ENCODE peak calls at places on chromosomes 13 and 19, in nine cellular contexts. One of them, this sample, is unnamed.

GRCh38 chr13:34719060-34719875 is 222.8 kb upstream of the NBEA start:
- DNase-seq in tibial nerve: no peak
- DNase-seq in Peyer's patch: no peak
- DNase-seq in thoracic aorta: no peak
- DNase-seq in IMR-90: no peak
- DNase-seq in fibroblast of lung: no peak
- DNase-seq in tibial artery: no peak
- DNase-seq in cardiac muscle cell: no peak
- DNase-seq in heart right ventricle: no peak
- DNase-seq in this sample: no peak

GRCh38 chr19:38741670-38742069 is 2.6 kb downstream of the CAPN12 start:
- DNase-seq in tibial nerve: no peak
- DNase-seq in Peyer's patch: no peak
- DNase-seq in thoracic aorta: no peak
- DNase-seq in IMR-90: no peak
- DNase-seq in fibroblast of lung: no peak
- DNase-seq in tibial artery: no peak
- DNase-seq in cardiac muscle cell: no peak
- DNase-seq in heart right ventricle: no peak
- DNase-seq in this sample: no peak

GRCh38 chr13:79648191-79648590 is 167.2 kb downstream of the NDFIP2 start:
- DNase-seq in tibial nerve: no peak
- DNase-seq in Peyer's patch: no peak
- DNase-seq in thoracic aorta: no peak
- DNase-seq in IMR-90: no peak
- DNase-seq in fibroblast of lung: no peak
- DNase-seq in tibial artery: no peak
- DNase-seq in cardiac muscle cell: no peak
- DNase-seq in heart right ventricle: no peak
- DNase-seq in this sample: no peak

GRCh38 chr19:33293255-33294057 is 8.9 kb downstream of the CEBPA start:
- DNase-seq in tibial nerve: no peak
- DNase-seq in Peyer's patch: peak
- DNase-seq in thoracic aorta: no peak
- DNase-seq in IMR-90: peak
- DNase-seq in fibroblast of lung: peak
- DNase-seq in tibial artery: no peak
- DNase-seq in cardiac muscle cell: peak
- DNase-seq in heart right ventricle: no peak
- DNase-seq in this sample: peak

GRCh38 chr13:27797228-27797624 is 4.9 kb downstream of the GSX1 start:
- DNase-seq in tibial nerve: no peak
- DNase-seq in Peyer's patch: no peak
- DNase-seq in thoracic aorta: no peak
- DNase-seq in IMR-90: peak
- DNase-seq in fibroblast of lung: peak
- DNase-seq in tibial artery: no peak
- DNase-seq in cardiac muscle cell: peak
- DNase-seq in heart right ventricle: no peak
- DNase-seq in this sample: peak

GRCh38 chr13:52650731-52651130 is 1.9 kb upstream of the SUGT1 start:
- DNase-seq in tibial nerve: no peak
- DNase-seq in Peyer's patch: no peak
- DNase-seq in thoracic aorta: no peak
- DNase-seq in IMR-90: no peak
- DNase-seq in fibroblast of lung: no peak
- DNase-seq in tibial artery: no peak
- DNase-seq in cardiac muscle cell: no peak
- DNase-seq in heart right ventricle: no peak
- DNase-seq in this sample: no peak

GRCh38 chr19:34831714-34832113 is 58.7 kb upstream of the ZNF599 start:
- DNase-seq in tibial nerve: no peak
- DNase-seq in Peyer's patch: no peak
- DNase-seq in thoracic aorta: no peak
- DNase-seq in IMR-90: no peak
- DNase-seq in fibroblast of lung: no peak
- DNase-seq in tibial artery: no peak
- DNase-seq in cardiac muscle cell: no peak
- DNase-seq in heart right ventricle: no peak
- DNase-seq in this sample: no peak

GRCh38 chr19:29523568-29523967 is 2.2 kb upstream of the VSTM2B start:
- DNase-seq in tibial nerve: no peak
- DNase-seq in Peyer's patch: no peak
- DNase-seq in thoracic aorta: no peak
- DNase-seq in IMR-90: no peak
- DNase-seq in fibroblast of lung: no peak
- DNase-seq in tibial artery: no peak
- DNase-seq in cardiac muscle cell: no peak
- DNase-seq in heart right ventricle: no peak
- DNase-seq in this sample: no peak

GRCh38 chr13:34502011-34502410 is 440.1 kb upstream of the NBEA start:
- DNase-seq in tibial nerve: no peak
- DNase-seq in Peyer's patch: no peak
- DNase-seq in thoracic aorta: no peak
- DNase-seq in IMR-90: no peak
- DNase-seq in fibroblast of lung: no peak
- DNase-seq in tibial artery: no peak
- DNase-seq in cardiac muscle cell: no peak
- DNase-seq in heart right ventricle: no peak
- DNase-seq in this sample: no peak

GRCh38 chr13:31927219-31927653 is 104.3 kb upstream of the FRY start:
- DNase-seq in tibial nerve: no peak
- DNase-seq in Peyer's patch: no peak
- DNase-seq in thoracic aorta: no peak
- DNase-seq in IMR-90: no peak
- DNase-seq in fibroblast of lung: no peak
- DNase-seq in tibial artery: no peak
- DNase-seq in cardiac muscle cell: no peak
- DNase-seq in heart right ventricle: no peak
- DNase-seq in this sample: no peak

GRCh38 chr13:93169980-93170379 is 56.6 kb upstream of the GPC6 start:
- DNase-seq in tibial nerve: no peak
- DNase-seq in Peyer's patch: no peak
- DNase-seq in thoracic aorta: no peak
- DNase-seq in IMR-90: peak
- DNase-seq in fibroblast of lung: peak
- DNase-seq in tibial artery: no peak
- DNase-seq in cardiac muscle cell: peak
- DNase-seq in heart right ventricle: no peak
- DNase-seq in this sample: peak

GRCh38 chr13:97005631-97006262 is 11.5 kb upstream of the OXGR1 start:
- DNase-seq in tibial nerve: no peak
- DNase-seq in Peyer's patch: no peak
- DNase-seq in thoracic aorta: no peak
- DNase-seq in IMR-90: peak
- DNase-seq in fibroblast of lung: peak
- DNase-seq in tibial artery: no peak
- DNase-seq in cardiac muscle cell: peak
- DNase-seq in heart right ventricle: no peak
- DNase-seq in this sample: peak

GRCh38 chr13:69194130-69194529 is 913.5 kb upstream of the ATXN8OS start:
- DNase-seq in tibial nerve: no peak
- DNase-seq in Peyer's patch: no peak
- DNase-seq in thoracic aorta: no peak
- DNase-seq in IMR-90: no peak
- DNase-seq in fibroblast of lung: no peak
- DNase-seq in tibial artery: no peak
- DNase-seq in cardiac muscle cell: no peak
- DNase-seq in heart right ventricle: no peak
- DNase-seq in this sample: no peak

GRCh38 chr13:46544208-46544607 is 8.8 kb upstream of the LRCH1 start:
- DNase-seq in tibial nerve: no peak
- DNase-seq in Peyer's patch: no peak
- DNase-seq in thoracic aorta: no peak
- DNase-seq in IMR-90: no peak
- DNase-seq in fibroblast of lung: no peak
- DNase-seq in tibial artery: no peak
- DNase-seq in cardiac muscle cell: no peak
- DNase-seq in heart right ventricle: no peak
- DNase-seq in this sample: no peak

GRCh38 chr19:37513397-37513796 is 6.7 kb downstream of the ZNF793 start:
- DNase-seq in tibial nerve: no peak
- DNase-seq in Peyer's patch: no peak
- DNase-seq in thoracic aorta: no peak
- DNase-seq in IMR-90: no peak
- DNase-seq in fibroblast of lung: no peak
- DNase-seq in tibial artery: no peak
- DNase-seq in cardiac muscle cell: peak
- DNase-seq in heart right ventricle: no peak
- DNase-seq in this sample: no peak

GRCh38 chr13:50080158-50080855 is 65.1 kb downstream of the KCNRG start:
- DNase-seq in tibial nerve: peak
- DNase-seq in Peyer's patch: peak
- DNase-seq in thoracic aorta: no peak
- DNase-seq in IMR-90: peak
- DNase-seq in fibroblast of lung: peak
- DNase-seq in tibial artery: peak
- DNase-seq in cardiac muscle cell: peak
- DNase-seq in heart right ventricle: no peak
- DNase-seq in this sample: no peak

GRCh38 chr13:48449656-48450055 is 36.7 kb upstream of the LPAR6 start:
- DNase-seq in tibial nerve: no peak
- DNase-seq in Peyer's patch: no peak
- DNase-seq in thoracic aorta: no peak
- DNase-seq in IMR-90: peak
- DNase-seq in fibroblast of lung: peak
- DNase-seq in tibial artery: no peak
- DNase-seq in cardiac muscle cell: no peak
- DNase-seq in heart right ventricle: no peak
- DNase-seq in this sample: no peak

GRCh38 chr13:26929971-26930730 is 169.6 kb upstream of the GPR12 start:
- DNase-seq in tibial nerve: peak
- DNase-seq in Peyer's patch: peak
- DNase-seq in thoracic aorta: no peak
- DNase-seq in IMR-90: peak
- DNase-seq in fibroblast of lung: peak
- DNase-seq in tibial artery: peak
- DNase-seq in cardiac muscle cell: peak
- DNase-seq in heart right ventricle: peak
- DNase-seq in this sample: peak

GRCh38 chr13:27172495-27172842 is 858 bp upstream of the USP12 start:
- DNase-seq in tibial nerve: peak
- DNase-seq in Peyer's patch: no peak
- DNase-seq in thoracic aorta: no peak
- DNase-seq in IMR-90: peak
- DNase-seq in fibroblast of lung: no peak
- DNase-seq in tibial artery: no peak
- DNase-seq in cardiac muscle cell: no peak
- DNase-seq in heart right ventricle: no peak
- DNase-seq in this sample: peak

GRCh38 chr13:93158565-93158964 is 68.0 kb upstream of the GPC6 start:
- DNase-seq in tibial nerve: no peak
- DNase-seq in Peyer's patch: no peak
- DNase-seq in thoracic aorta: no peak
- DNase-seq in IMR-90: no peak
- DNase-seq in fibroblast of lung: no peak
- DNase-seq in tibial artery: no peak
- DNase-seq in cardiac muscle cell: no peak
- DNase-seq in heart right ventricle: no peak
- DNase-seq in this sample: no peak

GRCh38 chr19:45340232-45340898 is at the start of gene KLC3:
- DNase-seq in tibial nerve: no peak
- DNase-seq in Peyer's patch: peak
- DNase-seq in thoracic aorta: no peak
- DNase-seq in IMR-90: no peak
- DNase-seq in fibroblast of lung: no peak
- DNase-seq in tibial artery: no peak
- DNase-seq in cardiac muscle cell: no peak
- DNase-seq in heart right ventricle: no peak
- DNase-seq in this sample: peak

GRCh38 chr19:55638864-55639359 is 1.9 kb upstream of the ZNF580 start:
- DNase-seq in tibial nerve: no peak
- DNase-seq in Peyer's patch: no peak
- DNase-seq in thoracic aorta: no peak
- DNase-seq in IMR-90: peak
- DNase-seq in fibroblast of lung: peak
- DNase-seq in tibial artery: no peak
- DNase-seq in cardiac muscle cell: peak
- DNase-seq in heart right ventricle: peak
- DNase-seq in this sample: no peak

GRCh38 chr19:48636859-48637448 is at the start of gene DBP:
- DNase-seq in tibial nerve: no peak
- DNase-seq in Peyer's patch: peak
- DNase-seq in thoracic aorta: no peak
- DNase-seq in IMR-90: no peak
- DNase-seq in fibroblast of lung: no peak
- DNase-seq in tibial artery: peak
- DNase-seq in cardiac muscle cell: no peak
- DNase-seq in heart right ventricle: no peak
- DNase-seq in this sample: no peak
- TF ChIP-seq CTCF in tibial nerve: peak
- TF ChIP-seq CTCF in Peyer's patch: peak
- TF ChIP-seq CTCF in thoracic aorta: no peak
- TF ChIP-seq CTCF in IMR-90: no peak
- TF ChIP-seq CTCF in fibroblast of lung: no peak
- TF ChIP-seq CTCF in tibial artery: peak
- TF ChIP-seq CTCF in cardiac muscle cell: peak
- TF ChIP-seq CTCF in heart right ventricle: peak
- TF ChIP-seq CTCF in this sample: no peak

GRCh38 chr19:6247007-6247288 is 32.8 kb downstream of the MLLT1 start:
- DNase-seq in tibial nerve: no peak
- DNase-seq in Peyer's patch: no peak
- DNase-seq in thoracic aorta: no peak
- DNase-seq in IMR-90: no peak
- DNase-seq in fibroblast of lung: no peak
- DNase-seq in tibial artery: no peak
- DNase-seq in cardiac muscle cell: no peak
- DNase-seq in heart right ventricle: no peak
- DNase-seq in this sample: no peak
- H3K27ac ChIP-seq in tibial nerve: no peak
- H3K27ac ChIP-seq in Peyer's patch: no peak
- H3K27ac ChIP-seq in thoracic aorta: no peak
- H3K27ac ChIP-seq in IMR-90: no peak
- H3K27ac ChIP-seq in fibroblast of lung: no peak
- H3K27ac ChIP-seq in tibial artery: no peak
- H3K27ac ChIP-seq in cardiac muscle cell: no peak
- H3K27ac ChIP-seq in heart right ventricle: no peak
- H3K27ac ChIP-seq in this sample: no peak

DNA sequence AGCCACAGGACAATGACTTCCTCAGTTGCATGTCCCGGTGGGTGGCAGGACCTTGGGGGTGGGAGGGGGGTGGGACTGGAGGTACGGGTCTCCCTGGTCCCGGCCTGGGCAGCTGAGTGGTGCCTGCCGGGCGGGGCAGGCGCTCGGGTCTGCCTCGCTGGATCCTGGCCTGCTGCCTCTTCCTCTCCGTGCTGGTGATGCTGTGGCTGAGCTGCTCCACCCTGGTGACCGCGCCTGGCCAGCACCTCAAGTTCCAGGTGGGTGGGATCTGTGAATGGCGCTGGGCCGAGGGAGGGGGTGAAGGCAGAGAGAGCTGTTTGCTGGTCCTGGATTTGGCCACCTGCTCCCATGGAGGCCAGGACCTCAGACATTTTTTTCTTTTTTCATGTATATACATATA is 5.6 kb downstream of the TMEM59L start:
- DNase-seq in tibial nerve: no peak
- DNase-seq in Peyer's patch: no peak
- DNase-seq in thoracic aorta: no peak
- DNase-seq in IMR-90: no peak
- DNase-seq in fibroblast of lung: no peak
- DNase-seq in tibial artery: no peak
- DNase-seq in cardiac muscle cell: no peak
- DNase-seq in heart right ventricle: no peak
- DNase-seq in this sample: no peak
- TF ChIP-seq CTCF in tibial nerve: no peak
- TF ChIP-seq CTCF in Peyer's patch: no peak
- TF ChIP-seq CTCF in thoracic aorta: no peak
- TF ChIP-seq CTCF in IMR-90: no peak
- TF ChIP-seq CTCF in fibroblast of lung: no peak
- TF ChIP-seq CTCF in tibial artery: no peak
- TF ChIP-seq CTCF in cardiac muscle cell: no peak
- TF ChIP-seq CTCF in heart right ventricle: no peak
- TF ChIP-seq CTCF in this sample: no peak

GRCh38 chr19:8488351-8488750 is 14.1 kb downstream of the PRAM1 start:
- DNase-seq in tibial nerve: no peak
- DNase-seq in Peyer's patch: no peak
- DNase-seq in thoracic aorta: no peak
- DNase-seq in IMR-90: no peak
- DNase-seq in fibroblast of lung: no peak
- DNase-seq in tibial artery: no peak
- DNase-seq in cardiac muscle cell: no peak
- DNase-seq in heart right ventricle: no peak
- DNase-seq in this sample: no peak
- H3K27ac ChIP-seq in tibial nerve: no peak
- H3K27ac ChIP-seq in Peyer's patch: no peak
- H3K27ac ChIP-seq in thoracic aorta: no peak
- H3K27ac ChIP-seq in IMR-90: no peak
- H3K27ac ChIP-seq in fibroblast of lung: no peak
- H3K27ac ChIP-seq in tibial artery: no peak
- H3K27ac ChIP-seq in cardiac muscle cell: no peak
- H3K27ac ChIP-seq in heart right ventricle: no peak
- H3K27ac ChIP-seq in this sample: peak

This sample was measured in RWPE1.